ENCODE peak calls at places on chromosome 3, in six cellular contexts. K, I, P, Y, W and V are unnamed samples.

GRCh38 chr3:194006102-194006501 is 129.8 kb upstream of the HES1 start:
- DNase-seq in P (no peak), W (no peak), I (no peak), Y (no peak), K (no peak), V (no peak)

GRCh38 chr3:171088984-171089754 is 62.6 kb upstream of the SLC2A2 start:
- DNase-seq in W (peak), Y (peak), I (peak), P (no peak), K (no peak), V (no peak)

GRCh38 chr3:172608575-172608974 is 85.3 kb upstream of the TNFSF10 start:
- DNase-seq in W (no peak), P (no peak), K (no peak), Y (no peak), I (no peak), V (no peak)

GRCh38 chr3:8589880-8590556 is 54.6 kb downstream of the SSUH2 start:
- DNase-seq in Y (peak), I (no peak), K (no peak), W (no peak), P (no peak), V (no peak)

GRCh38 chr3:31908391-31909097 is 72.5 kb downstream of the OSBPL10 start:
- DNase-seq in Y (no peak), I (no peak), P (no peak), W (no peak), K (no peak), V (peak)

GRCh38 chr3:113264741-113265140 is 53.4 kb downstream of the BOC start:
- DNase-seq in W (no peak), P (no peak), I (no peak), K (no peak), Y (no peak), V (no peak)

GRCh38 chr3:127193341-127193740 is 410 bp downstream of the PRR23E start:
- DNase-seq in K (no peak), W (no peak), Y (no peak), P (no peak), I (no peak), V (no peak)

GRCh38 chr3:46935168-46935858 is 41.2 kb downstream of the CCDC12 start:
- DNase-seq in W (peak), I (peak), P (peak), Y (peak), K (peak), V (peak)

GRCh38 chr3:104920512-104920911 is 446.2 kb upstream of the ALCAM start:
- DNase-seq in P (no peak), K (no peak), Y (no peak), W (no peak), I (no peak), V (no peak)

GRCh38 chr3:197516517-197516889 is 39.3 kb downstream of the BDH1 start:
- DNase-seq in K (no peak), Y (peak), P (peak), I (peak), W (peak), V (no peak)

GRCh38 chr3:53259427-53260259 is 3.8 kb upstream of the TKT start:
- DNase-seq in K (no peak), I (no peak), W (no peak), P (no peak), Y (peak), V (no peak)

GRCh38 chr3:108497271-108497670 is 13.1 kb downstream of the MYH15 start:
- DNase-seq in Y (no peak), K (no peak), I (no peak), W (no peak), P (no peak), V (no peak)

GRCh38 chr3:15606434-15606891 is 4.9 kb downstream of the BTD start:
- DNase-seq in Y (peak), W (no peak), K (no peak), P (no peak), I (no peak), V (peak)

GRCh38 chr3:153232737-153233330 is 70.8 kb downstream of the RAP2B start:
- DNase-seq in K (no peak), Y (peak), I (peak), P (no peak), W (peak), V (peak)

GRCh38 chr3:47266709-47267489 is 15.7 kb downstream of the KIF9 start:
- DNase-seq in P (peak), W (no peak), Y (peak), I (peak), K (no peak), V (peak)

GRCh38 chr3:12393894-12394293 is 90.4 kb upstream of the TSEN2 start:
- DNase-seq in P (no peak), W (no peak), I (peak), Y (peak), K (no peak), V (no peak)